ENCODE peak calls at places on chromosomes 11 and 22, in six cellular contexts. R is GM12878, Y is HCT116, J is GM23338, M is K562, B is HepG2. D is an unnamed sample. For H3K4me1, the result is how much of the 10 kb centered on the place peaks cover.

GRCh38 chr11:132111781-132112380 is 741.5 kb downstream of the NTM start:
- DNase-seq in R (no peak), Y (no peak), J (no peak), M (no peak), B (no peak), D (no peak)

GRCh38 chr11:116513894-116514293 is 258.9 kb downstream of the BUD13 start:
- DNase-seq in R (no peak), Y (peak), J (peak), M (peak), B (peak), D (no peak)

GRCh38 chr11:119306373-119306890 is 10.5 kb downstream of the MCAM start:
- DNase-seq in R (no peak), Y (no peak), J (no peak), M (no peak), B (no peak), D (no peak)

GRCh38 chr11:10139656-10140055 is 154.4 kb downstream of the SBF2 start:
- DNase-seq in R (no peak), Y (no peak), J (no peak), M (no peak), B (no peak), D (no peak)

GRCh38 chr11:101288392-101288791 is 158.8 kb upstream of the PGR start:
- DNase-seq in R (no peak), Y (no peak), J (no peak), M (no peak), B (no peak), D (no peak)

GRCh38 chr11:64685536-64685935 is 37.5 kb downstream of the NRXN2 start:
- DNase-seq in R (no peak), Y (no peak), J (no peak), M (no peak), B (no peak), D (no peak)

GRCh38 chr11:70834984-70835560 is 417.3 kb downstream of the SHANK2 start:
- DNase-seq in R (no peak), Y (no peak), J (no peak), M (no peak), B (no peak), D (no peak)

GRCh38 chr11:37905707-37906417 is 1307.8 kb upstream of the RAG2 start:
- DNase-seq in R (no peak), Y (no peak), J (peak), M (no peak), B (no peak), D (no peak)

GRCh38 chr11:70799386-70799785 is 401.1 kb downstream of the CTTN start:
- DNase-seq in R (no peak), Y (no peak), J (no peak), M (no peak), B (no peak), D (no peak)

GRCh38 chr11:57936050-57936418 is 87.6 kb upstream of the OR9Q1 start:
- DNase-seq in R (no peak), Y (no peak), J (no peak), M (no peak), B (peak), D (no peak)

GRCh38 chr11:64163951-64164350 is 2.0 kb downstream of the MACROD1 start:
- DNase-seq in R (no peak), Y (no peak), J (no peak), M (no peak), B (no peak), D (no peak)

GRCh38 chr22:48104786-48105185 is 1342.3 kb downstream of the TBC1D22A start:
- DNase-seq in R (no peak), Y (no peak), J (no peak), M (no peak), B (no peak), D (no peak)

GRCh38 chr11:27703453-27703852 is 3.2 kb upstream of the BDNF start:
- DNase-seq in R (no peak), Y (no peak), J (no peak), M (no peak), B (no peak), D (no peak)

GRCh38 chr22:27919222-27919942 is at the start of gene PITPNB:
- DNase-seq in R (peak), Y (peak), J (peak), M (peak), B (peak), D (peak)

GRCh38 chr22:36010090-36010489 is 18.5 kb downstream of the RBFOX2 start:
- DNase-seq in R (no peak), Y (no peak), J (peak), M (peak), B (no peak), D (no peak)

GRCh38 chr11:10201343-10201742 is 92.7 kb downstream of the SBF2 start:
- DNase-seq in R (no peak), Y (no peak), J (no peak), M (no peak), B (no peak), D (no peak)

DNA sequence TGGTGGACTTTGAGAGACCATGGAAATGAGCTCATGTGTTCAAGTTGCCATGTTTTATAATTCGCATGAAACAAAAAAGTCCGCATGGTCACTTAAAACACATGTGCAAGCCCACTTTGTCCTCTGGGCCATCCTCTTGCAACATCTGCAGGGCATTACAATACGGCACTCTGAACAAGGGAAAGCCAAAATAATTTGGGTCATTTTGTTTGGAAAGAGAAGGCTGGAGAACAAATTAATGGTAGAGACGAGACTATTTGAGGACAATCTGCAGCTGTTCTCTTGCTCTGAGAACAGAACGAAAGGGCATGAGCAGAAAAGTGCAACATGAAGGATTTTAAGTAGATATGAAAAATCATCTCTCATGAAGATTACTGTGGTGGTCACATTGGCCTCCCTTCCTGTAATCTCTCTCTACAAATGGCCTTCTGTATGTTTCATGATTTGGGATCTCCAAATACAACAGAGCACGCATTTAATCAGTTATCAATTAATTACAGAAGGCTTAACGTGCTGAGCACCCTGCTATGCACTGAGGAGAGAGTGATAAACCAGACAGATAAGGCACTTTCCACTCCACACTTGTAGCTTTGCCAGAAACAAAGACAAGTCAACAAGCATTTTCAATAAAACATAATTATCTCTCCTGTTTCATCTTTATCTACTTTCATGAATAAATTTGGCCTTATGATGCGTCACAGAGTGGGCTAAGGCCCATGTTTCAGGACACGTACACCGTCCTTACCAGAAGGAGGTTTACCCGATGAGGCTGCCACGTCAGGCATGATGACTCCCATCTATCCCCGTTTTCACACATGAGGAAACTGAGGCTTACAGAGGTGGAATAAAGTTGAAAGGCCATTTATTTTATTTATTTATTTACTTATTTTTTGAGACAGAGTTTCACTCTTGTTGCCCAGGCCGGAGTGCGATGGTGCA is 384.1 kb downstream of the LARGE1 start:
- DNase-seq in R (no peak), Y (no peak), J (no peak), M (no peak), B (no peak), D (no peak)
- TF ChIP-seq REST in R (no peak), Y (no peak), J (no peak), M (no peak), B (no peak), D (no peak)

GRCh38 chr11:66343176-66343575 is 1.7 kb downstream of the BRMS1 start:
- DNase-seq in R (no peak), Y (no peak), J (no peak), M (no peak), B (no peak), D (no peak)
- H3K4me1 ChIP-seq in R (under half), Y (under half), J (under half), M (under half), B (under half), D (under half)

GRCh38 chr22:45542001-45542520 is 39.4 kb downstream of the FBLN1 start:
- DNase-seq in R (no peak), Y (no peak), J (no peak), M (no peak), B (no peak), D (no peak)

GRCh38 chr22:45543243-45543642 is 40.6 kb downstream of the FBLN1 start:
- DNase-seq in R (no peak), Y (no peak), J (no peak), M (no peak), B (no peak), D (no peak)

GRCh38 chr22:45547016-45547345 is 44.3 kb downstream of the FBLN1 start:
- DNase-seq in R (no peak), Y (no peak), J (no peak), M (no peak), B (no peak), D (no peak)

GRCh38 chr22:45546333-45547015 is 43.8 kb downstream of the FBLN1 start:
- DNase-seq in R (no peak), Y (no peak), J (no peak), M (no peak), B (no peak), D (no peak)

GRCh38 chr22:45544588-45545170 is 42.0 kb downstream of the FBLN1 start:
- DNase-seq in R (no peak), Y (no peak), J (no peak), M (no peak), B (no peak), D (no peak)
- TF ChIP-seq POLR2AphosphoS5 in R (no peak), Y (no peak), J (no peak), M (no peak), B (no peak), D (no peak)

DNA sequence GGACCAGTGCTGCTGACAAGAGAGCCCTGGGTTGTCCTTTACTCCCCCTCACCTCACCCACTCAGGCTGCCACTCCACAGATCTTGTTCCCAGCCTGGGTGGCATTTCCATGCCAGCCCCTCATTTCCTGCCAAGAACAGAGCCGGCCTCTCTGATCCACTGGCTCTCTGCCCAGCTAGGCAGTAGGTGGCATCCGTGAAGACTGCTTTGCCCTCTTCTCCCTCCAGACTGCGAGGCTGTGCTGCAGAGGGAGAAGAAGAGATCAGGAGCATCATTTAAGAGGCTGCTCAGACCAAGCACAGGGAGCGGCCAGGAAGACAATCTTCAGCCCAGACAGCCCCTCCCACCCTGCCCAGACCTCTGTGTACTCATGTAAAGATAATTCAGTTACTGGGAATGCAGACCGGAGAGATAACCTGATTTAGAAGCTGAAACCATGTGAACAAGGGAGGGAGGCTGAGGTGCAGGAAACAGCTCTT is 126.9 kb upstream of the NCAM1 start:
- DNase-seq in R (no peak), Y (no peak), J (no peak), M (no peak), B (no peak), D (no peak)
- TF ChIP-seq REST in R (no peak), Y (no peak), J (no peak), M (no peak), B (no peak), D (no peak)

GRCh38 chr11:76783901-76784813 is 1.0 kb downstream of the TSKU start:
- DNase-seq in R (no peak), Y (peak), J (peak), M (peak), B (peak), D (no peak)
- H3K4me1 ChIP-seq in R (under half), Y (half or more), J (half or more), M (half or more), B (half or more), D (under half)

DNA sequence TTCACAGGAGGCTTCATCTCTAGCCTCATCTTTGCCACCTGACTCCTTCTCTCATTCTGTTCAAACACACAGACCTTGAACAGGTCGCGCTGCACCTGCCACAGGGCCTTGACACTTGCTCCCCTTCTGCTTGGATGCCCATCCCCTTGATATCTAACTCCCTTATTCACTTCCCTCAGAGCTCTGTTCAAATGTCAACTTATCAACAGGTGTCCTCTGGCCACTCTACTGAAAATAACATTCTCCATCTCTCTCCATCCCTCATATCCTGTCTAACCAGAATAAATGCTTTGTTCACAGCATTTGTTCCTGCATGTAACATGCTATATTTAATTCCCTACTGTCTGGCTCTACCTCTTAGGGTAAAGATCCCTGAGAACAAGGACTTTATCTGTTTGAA is 67.2 kb upstream of the DRD2 start:
- DNase-seq in R (no peak), Y (no peak), J (no peak), M (no peak), B (no peak), D (no peak)
- TF ChIP-seq POLR2AphosphoS5 in R (no peak), Y (no peak), J (no peak), M (no peak), B (no peak), D (no peak)

GRCh38 chr11:83046626-83047172 is 25.0 kb downstream of the RAB30 start:
- DNase-seq in R (no peak), Y (no peak), J (no peak), M (no peak), B (no peak), D (no peak)
- TF ChIP-seq REST in R (no peak), Y (no peak), J (no peak), M (no peak), B (no peak), D (no peak)

DNA sequence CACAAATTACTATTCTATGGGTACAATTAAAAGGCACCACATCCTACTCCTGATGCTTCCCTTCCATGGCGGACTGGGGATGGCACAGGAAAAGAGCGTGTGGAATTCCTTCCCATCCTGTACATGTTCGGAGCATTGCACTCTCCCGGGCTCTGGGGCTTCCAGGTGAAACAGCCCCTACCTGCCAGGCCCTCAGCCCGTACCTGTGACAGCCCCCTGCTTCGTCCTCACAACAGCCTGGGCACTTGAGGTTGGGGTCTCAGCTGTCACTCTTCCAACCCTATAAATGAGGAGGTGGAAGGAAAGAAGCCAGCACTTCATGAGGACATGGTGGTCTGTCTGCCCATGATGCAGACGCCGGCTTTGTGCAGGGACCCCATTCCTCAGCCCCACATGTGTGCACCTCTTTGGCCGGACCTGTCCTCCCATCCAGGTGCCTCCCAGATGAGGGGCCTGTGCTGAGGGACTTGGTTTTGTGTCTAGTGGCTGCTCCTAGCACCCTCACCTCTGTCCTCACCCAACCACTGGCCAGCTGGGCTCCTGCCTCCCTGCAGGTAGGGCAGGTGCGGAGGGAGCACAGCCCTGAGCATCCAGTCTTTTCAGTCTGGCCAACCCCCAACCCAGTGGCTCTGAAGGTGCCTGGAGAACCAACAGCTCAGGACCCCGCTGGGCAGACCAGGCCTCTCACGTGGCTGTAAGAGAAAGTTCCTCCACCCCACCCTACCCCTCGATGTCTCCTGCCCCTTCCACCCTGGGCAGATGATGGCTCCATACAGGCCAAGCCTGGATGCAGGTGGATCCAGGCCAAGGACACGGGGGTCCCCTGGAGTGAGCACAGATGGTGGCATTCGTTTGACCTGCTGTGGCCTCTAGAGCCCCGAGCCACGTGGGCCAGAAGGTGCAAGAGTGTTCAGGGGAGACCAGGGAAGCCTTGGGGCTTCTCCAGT is 23.4 kb upstream of the WNT7B start:
- DNase-seq in R (no peak), Y (no peak), J (no peak), M (no peak), B (no peak), D (no peak)
- H3K4me1 ChIP-seq in R (under half), Y (under half), J (under half), M (under half), B (under half), D (under half)

D was measured in Panc1.